ENCODE peak calls at places on chromosome 2, in nine cellular contexts. Z is fibroblast of the aortic adventitia, T is thyroid gland, O is choroid plexus epithelial cell, W is lower leg skin, B is OCI-LY7, C is Panc1, R is GM12864, N is breast epithelium. M is an unnamed sample.

GRCh38 chr2:36486546-36487044 is 111.4 kb downstream of the FEZ2 start:
- DNase-seq in Z (peak), T (no peak), O (peak), W (no peak), B (no peak), C (peak), R (no peak), N (no peak), M (peak)

GRCh38 chr2:197500503-197501179 is 462 bp downstream of the HSPE1 start:
- DNase-seq in Z (peak), T (no peak), O (peak), W (no peak), B (peak), C (no peak), R (no peak), N (no peak), M (peak)

GRCh38 chr2:6470518-6470917 is 395.2 kb downstream of the CMPK2 start:
- DNase-seq in Z (no peak), T (peak), O (no peak), W (no peak), B (no peak), C (no peak), R (no peak), N (no peak), M (no peak)

GRCh38 chr2:102049756-102050443 is 58.1 kb downstream of the IL1R2 start:
- DNase-seq in Z (peak), T (peak), O (no peak), W (peak), B (no peak), C (no peak), R (no peak), N (no peak), M (no peak)

GRCh38 chr2:163794635-163795034 is 58.8 kb upstream of the FIGN start:
- DNase-seq in Z (peak), T (no peak), O (peak), W (no peak), B (no peak), C (no peak), R (no peak), N (no peak), M (no peak)

GRCh38 chr2:186503827-186504606 is 18.0 kb downstream of the ZC3H15 start:
- DNase-seq in Z (peak), T (no peak), O (peak), W (no peak), B (peak), C (no peak), R (no peak), N (no peak), M (peak)

GRCh38 chr2:222884765-222885424 is 24.1 kb downstream of the ACSL3 start:
- DNase-seq in Z (no peak), T (no peak), O (no peak), W (no peak), B (no peak), C (no peak), R (no peak), N (no peak), M (no peak)

GRCh38 chr2:240024766-240025165 is 376 bp downstream of the NDUFA10 start:
- DNase-seq in Z (peak), T (no peak), O (peak), W (no peak), B (peak), C (no peak), R (no peak), N (no peak), M (no peak)

GRCh38 chr2:240469239-240469636 is 33.8 kb downstream of the GPC1 start:
- DNase-seq in Z (no peak), T (peak), O (no peak), W (peak), B (no peak), C (no peak), R (no peak), N (no peak), M (no peak)

GRCh38 chr2:126831234-126832005 is 67.3 kb upstream of the TEX51 start:
- DNase-seq in Z (no peak), T (no peak), O (no peak), W (no peak), B (no peak), C (no peak), R (no peak), N (no peak), M (no peak)

GRCh38 chr2:217228732-217229131 is 368.9 kb upstream of the TNP1 start:
- DNase-seq in Z (peak), T (no peak), O (no peak), W (no peak), B (no peak), C (no peak), R (no peak), N (no peak), M (no peak)

GRCh38 chr2:128781888-128782385 is 463.3 kb upstream of the HS6ST1 start:
- DNase-seq in Z (no peak), T (no peak), O (no peak), W (peak), B (no peak), C (no peak), R (no peak), N (peak), M (no peak)

GRCh38 chr2:188986839-188987238 is 12.7 kb downstream of the COL3A1 start:
- DNase-seq in Z (peak), T (no peak), O (peak), W (no peak), B (no peak), C (no peak), R (no peak), N (no peak), M (no peak)

GRCh38 chr2:19209575-19210341 is 148.7 kb downstream of the OSR1 start:
- DNase-seq in Z (no peak), T (no peak), O (no peak), W (no peak), B (no peak), C (no peak), R (no peak), N (no peak), M (no peak)

GRCh38 chr2:10016802-10017258 is 26.5 kb upstream of the KLF11 start:
- DNase-seq in Z (no peak), T (no peak), O (no peak), W (no peak), B (no peak), C (no peak), R (no peak), N (no peak), M (no peak)

GRCh38 chr2:63484481-63484880 is 103.8 kb downstream of the WDPCP start:
- DNase-seq in Z (no peak), T (no peak), O (no peak), W (no peak), B (no peak), C (no peak), R (no peak), N (no peak), M (no peak)

GRCh38 chr2:219286436-219287115 is 7.4 kb downstream of the DNAJB2 start:
- DNase-seq in Z (no peak), T (no peak), O (no peak), W (peak), B (peak), C (no peak), R (no peak), N (no peak), M (no peak)

GRCh38 chr2:200350796-200351195 is 44.3 kb downstream of the SPATS2L start:
- DNase-seq in Z (peak), T (no peak), O (peak), W (no peak), B (no peak), C (no peak), R (no peak), N (no peak), M (peak)

GRCh38 chr2:192148241-192148619 is 46.5 kb downstream of the TMEFF2 start:
- DNase-seq in Z (no peak), T (no peak), O (no peak), W (no peak), B (no peak), C (no peak), R (no peak), N (no peak), M (no peak)

GRCh38 chr2:192150166-192150565 is 44.6 kb downstream of the TMEFF2 start:
- DNase-seq in Z (no peak), T (no peak), O (no peak), W (no peak), B (no peak), C (no peak), R (no peak), N (no peak), M (no peak)

GRCh38 chr2:192148620-192149321 is 46.0 kb downstream of the TMEFF2 start:
- DNase-seq in Z (peak), T (no peak), O (peak), W (no peak), B (no peak), C (no peak), R (no peak), N (no peak), M (peak)

GRCh38 chr2:192146069-192147006 is 48.4 kb downstream of the TMEFF2 start:
- DNase-seq in Z (peak), T (no peak), O (peak), W (no peak), B (no peak), C (no peak), R (no peak), N (no peak), M (peak)

DNA sequence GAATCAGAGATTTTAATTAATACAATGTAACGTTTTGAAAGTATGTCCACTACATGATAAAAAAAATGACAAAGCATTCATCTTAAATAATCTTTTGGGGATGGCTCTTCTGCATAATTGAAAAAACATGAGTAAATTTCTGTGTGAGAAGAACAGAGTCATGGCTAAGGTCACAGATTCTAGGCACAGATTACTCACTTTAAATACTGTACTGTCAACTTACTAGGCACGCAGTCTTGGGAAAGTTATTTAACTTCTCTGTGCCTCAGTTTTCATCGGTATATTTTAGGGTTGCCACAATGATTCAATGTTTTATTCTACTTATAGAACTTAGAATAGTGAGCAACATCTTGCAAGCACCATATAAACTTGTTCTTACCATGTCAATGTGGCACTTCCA is 49.2 kb downstream of the TMEFF2 start:
- DNase-seq in Z (no peak), T (no peak), O (no peak), W (no peak), B (no peak), C (no peak), R (no peak), N (no peak), M (no peak)
- H3K4me3 ChIP-seq in Z (no peak), T (no peak), O (no peak), W (no peak), B (no peak), C (no peak), R (no peak), N (no peak), M (no peak)

DNA sequence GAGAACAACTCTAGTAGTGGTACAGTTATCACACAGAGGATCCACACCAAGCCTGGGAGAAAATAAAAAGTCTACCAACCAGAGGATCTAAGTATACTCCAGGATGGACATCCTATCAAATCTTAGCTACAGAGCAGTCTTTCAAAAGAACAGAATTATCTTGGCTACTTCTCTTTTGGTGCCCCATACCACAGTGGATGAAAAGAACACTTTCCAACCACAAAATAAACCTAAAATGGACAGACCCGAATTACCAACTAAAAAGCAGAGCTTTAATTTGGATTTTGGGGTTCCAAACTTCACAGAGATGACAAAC is 116.1 kb downstream of the SRBD1 start:
- DNase-seq in Z (no peak), T (no peak), O (no peak), W (no peak), B (no peak), C (no peak), R (no peak), N (no peak), M (no peak)
- TF ChIP-seq CTCF in Z (no peak), T (no peak), O (no peak), W (no peak), B (peak), C (peak), R (no peak), N (no peak), M (no peak)

GRCh38 chr2:235027558-235028214 is 75.9 kb downstream of the SH3BP4 start:
- DNase-seq in Z (peak), T (no peak), O (peak), W (no peak), B (no peak), C (no peak), R (no peak), N (no peak), M (peak)
- H3K4me3 ChIP-seq in Z (no peak), T (no peak), O (no peak), W (no peak), B (no peak), C (no peak), R (no peak), N (peak), M (no peak)

GRCh38 chr2:45793564-45793963 is 142.1 kb downstream of the PRKCE start:
- DNase-seq in Z (no peak), T (no peak), O (no peak), W (no peak), B (no peak), C (no peak), R (no peak), N (no peak), M (no peak)

GRCh38 chr2:45799679-45800381 is 148.4 kb downstream of the PRKCE start:
- DNase-seq in Z (no peak), T (no peak), O (no peak), W (no peak), B (no peak), C (no peak), R (no peak), N (no peak), M (no peak)

GRCh38 chr2:45796500-45796899 is 145.0 kb downstream of the PRKCE start:
- DNase-seq in Z (no peak), T (no peak), O (no peak), W (no peak), B (no peak), C (no peak), R (no peak), N (no peak), M (no peak)

GRCh38 chr2:45793998-45794720 is 142.7 kb downstream of the PRKCE start:
- DNase-seq in Z (peak), T (no peak), O (no peak), W (no peak), B (no peak), C (no peak), R (no peak), N (no peak), M (no peak)

GRCh38 chr2:45797451-45798230 is 146.2 kb downstream of the PRKCE start:
- DNase-seq in Z (peak), T (no peak), O (no peak), W (no peak), B (no peak), C (no peak), R (no peak), N (no peak), M (no peak)
- TF ChIP-seq CTCF in Z (no peak), T (no peak), O (no peak), W (no peak), B (no peak), C (no peak), R (no peak), N (no peak), M (no peak)

GRCh38 chr2:54262015-54262765 is 6.2 kb upstream of the TSPYL6 start:
- DNase-seq in Z (peak), T (no peak), O (peak), W (no peak), B (no peak), C (no peak), R (no peak), N (no peak), M (no peak)
- H3K4me3 ChIP-seq in Z (no peak), T (no peak), O (no peak), W (no peak), B (no peak), C (no peak), R (no peak), N (no peak), M (no peak)

M was measured in astrocyte of the spinal cord.